ENCODE peak calls at places on chromosome 4, in five cellular contexts. One of them, this sample, is unnamed. For H3K36me3, the result is how much of the 10 kb centered on the place peaks cover.

GRCh38 chr4:183961772-183962171 is 56.7 kb downstream of the STOX2 start:
- DNase-seq in mammary epithelial cell: no peak
- DNase-seq in ovary: no peak
- DNase-seq in aorta: no peak
- DNase-seq in upper lobe of right lung: no peak
- DNase-seq in this sample: no peak

GRCh38 chr4:131499139-131499873 is 1649.8 kb upstream of the PCDH10 start:
- DNase-seq in upper lobe of right lung: no peak
- DNase-seq in mammary epithelial cell: peak
- DNase-seq in ovary: no peak
- DNase-seq in aorta: no peak
- DNase-seq in this sample: no peak

GRCh38 chr4:184588893-184589292 is 60.4 kb downstream of the CASP3 start:
- DNase-seq in mammary epithelial cell: no peak
- DNase-seq in aorta: no peak
- DNase-seq in ovary: no peak
- DNase-seq in upper lobe of right lung: no peak
- DNase-seq in this sample: no peak

GRCh38 chr4:163091685-163092034 is 75.0 kb downstream of the NAF1 start:
- DNase-seq in upper lobe of right lung: no peak
- DNase-seq in ovary: no peak
- DNase-seq in mammary epithelial cell: no peak
- DNase-seq in aorta: no peak
- DNase-seq in this sample: no peak

GRCh38 chr4:43496188-43496587 is 603.7 kb downstream of the GRXCR1 start:
- DNase-seq in upper lobe of right lung: no peak
- DNase-seq in mammary epithelial cell: no peak
- DNase-seq in aorta: no peak
- DNase-seq in ovary: no peak
- DNase-seq in this sample: no peak

GRCh38 chr4:147975325-147975724 is 243.4 kb downstream of the ARHGAP10 start:
- DNase-seq in ovary: no peak
- DNase-seq in aorta: no peak
- DNase-seq in upper lobe of right lung: no peak
- DNase-seq in mammary epithelial cell: peak
- DNase-seq in this sample: peak

GRCh38 chr4:113969935-113970334 is 9.5 kb downstream of the ARSJ start:
- DNase-seq in mammary epithelial cell: peak
- DNase-seq in aorta: no peak
- DNase-seq in ovary: no peak
- DNase-seq in upper lobe of right lung: no peak
- DNase-seq in this sample: no peak

GRCh38 chr4:64251779-64252178 is 157.5 kb downstream of the TECRL start:
- DNase-seq in mammary epithelial cell: no peak
- DNase-seq in aorta: no peak
- DNase-seq in ovary: no peak
- DNase-seq in upper lobe of right lung: no peak
- DNase-seq in this sample: no peak

GRCh38 chr4:109560687-109561452 is 824 bp downstream of the MCUB start:
- DNase-seq in ovary: no peak
- DNase-seq in mammary epithelial cell: peak
- DNase-seq in upper lobe of right lung: no peak
- DNase-seq in aorta: peak
- DNase-seq in this sample: peak

GRCh38 chr4:134345249-134345648 is 143.7 kb upstream of the PABPC4L start:
- DNase-seq in mammary epithelial cell: no peak
- DNase-seq in upper lobe of right lung: no peak
- DNase-seq in ovary: no peak
- DNase-seq in aorta: no peak
- DNase-seq in this sample: no peak

GRCh38 chr4:76199664-76200211 is 13.9 kb downstream of the SCARB2 start:
- DNase-seq in mammary epithelial cell: no peak
- DNase-seq in ovary: no peak
- DNase-seq in aorta: no peak
- DNase-seq in upper lobe of right lung: no peak
- DNase-seq in this sample: peak

GRCh38 chr4:42588909-42589308 is 68.0 kb downstream of the ATP8A1 start:
- DNase-seq in ovary: no peak
- DNase-seq in aorta: no peak
- DNase-seq in mammary epithelial cell: no peak
- DNase-seq in upper lobe of right lung: no peak
- DNase-seq in this sample: no peak

GRCh38 chr4:80294206-80294605 is 27.7 kb downstream of the FGF5 start:
- DNase-seq in upper lobe of right lung: no peak
- DNase-seq in mammary epithelial cell: no peak
- DNase-seq in ovary: no peak
- DNase-seq in aorta: no peak
- DNase-seq in this sample: no peak

GRCh38 chr4:42277291-42277690 is 120.0 kb upstream of the SHISA3 start:
- DNase-seq in aorta: no peak
- DNase-seq in mammary epithelial cell: no peak
- DNase-seq in upper lobe of right lung: no peak
- DNase-seq in ovary: no peak
- DNase-seq in this sample: no peak

GRCh38 chr4:151114338-151114737 is 14.9 kb downstream of the RPS3A start:
- DNase-seq in mammary epithelial cell: no peak
- DNase-seq in upper lobe of right lung: no peak
- DNase-seq in ovary: no peak
- DNase-seq in aorta: no peak
- DNase-seq in this sample: no peak

GRCh38 chr4:88457307-88458090 is 580 bp downstream of the HERC5 start:
- DNase-seq in ovary: peak
- DNase-seq in aorta: peak
- DNase-seq in upper lobe of right lung: peak
- DNase-seq in mammary epithelial cell: peak
- DNase-seq in this sample: peak

GRCh38 chr4:102263024-102263787 is 82.1 kb downstream of the SLC39A8 start:
- DNase-seq in mammary epithelial cell: peak
- DNase-seq in aorta: no peak
- DNase-seq in ovary: no peak
- DNase-seq in upper lobe of right lung: no peak
- DNase-seq in this sample: peak

GRCh38 chr4:155578726-155579385 is 87.8 kb upstream of the GUCY1A1 start:
- DNase-seq in upper lobe of right lung: no peak
- DNase-seq in ovary: no peak
- DNase-seq in mammary epithelial cell: no peak
- DNase-seq in aorta: no peak
- DNase-seq in this sample: no peak

GRCh38 chr4:122661661-122662160 is 40.8 kb upstream of the IL21 start:
- DNase-seq in upper lobe of right lung: no peak
- DNase-seq in aorta: no peak
- DNase-seq in ovary: no peak
- DNase-seq in mammary epithelial cell: no peak
- DNase-seq in this sample: no peak

GRCh38 chr4:15868065-15868464 is 70.5 kb downstream of the FGFBP1 start:
- DNase-seq in mammary epithelial cell: no peak
- DNase-seq in ovary: no peak
- DNase-seq in upper lobe of right lung: no peak
- DNase-seq in aorta: no peak
- DNase-seq in this sample: no peak

GRCh38 chr4:153809307-153809706 is 20.4 kb upstream of the SFRP2 start:
- DNase-seq in ovary: no peak
- DNase-seq in aorta: no peak
- DNase-seq in upper lobe of right lung: no peak
- DNase-seq in mammary epithelial cell: no peak
- DNase-seq in this sample: no peak

GRCh38 chr4:32396504-32396903 is 1676.3 kb downstream of the PCDH7 start:
- DNase-seq in mammary epithelial cell: no peak
- DNase-seq in upper lobe of right lung: no peak
- DNase-seq in ovary: no peak
- DNase-seq in aorta: no peak
- DNase-seq in this sample: no peak

GRCh38 chr4:189124149-189124758 is 816.4 kb upstream of the FRG1 start:
- DNase-seq in aorta: no peak
- DNase-seq in upper lobe of right lung: no peak
- DNase-seq in mammary epithelial cell: peak
- DNase-seq in ovary: peak
- DNase-seq in this sample: no peak

GRCh38 chr4:73891739-73892405 is 22.7 kb downstream of the CXCL1 start:
- DNase-seq in mammary epithelial cell: no peak
- DNase-seq in ovary: no peak
- DNase-seq in aorta: no peak
- DNase-seq in upper lobe of right lung: no peak
- DNase-seq in this sample: no peak

GRCh38 chr4:2059726-2060577 is 825 bp downstream of the NAT8L start:
- DNase-seq in ovary: peak
- DNase-seq in upper lobe of right lung: no peak
- DNase-seq in mammary epithelial cell: no peak
- DNase-seq in aorta: peak
- DNase-seq in this sample: no peak

GRCh38 chr4:155604718-155605601 is 61.7 kb upstream of the GUCY1A1 start:
- DNase-seq in ovary: no peak
- DNase-seq in mammary epithelial cell: peak
- DNase-seq in aorta: peak
- DNase-seq in upper lobe of right lung: no peak
- DNase-seq in this sample: no peak

GRCh38 chr4:168220893-168221292 is 97.7 kb downstream of the DDX60 start:
- DNase-seq in upper lobe of right lung: no peak
- DNase-seq in mammary epithelial cell: no peak
- DNase-seq in ovary: no peak
- DNase-seq in aorta: no peak
- DNase-seq in this sample: no peak
- H3K36me3 ChIP-seq in upper lobe of right lung: half or more
- H3K36me3 ChIP-seq in mammary epithelial cell: under half
- H3K36me3 ChIP-seq in ovary: under half
- H3K36me3 ChIP-seq in aorta: under half
- H3K36me3 ChIP-seq in this sample: under half

DNA sequence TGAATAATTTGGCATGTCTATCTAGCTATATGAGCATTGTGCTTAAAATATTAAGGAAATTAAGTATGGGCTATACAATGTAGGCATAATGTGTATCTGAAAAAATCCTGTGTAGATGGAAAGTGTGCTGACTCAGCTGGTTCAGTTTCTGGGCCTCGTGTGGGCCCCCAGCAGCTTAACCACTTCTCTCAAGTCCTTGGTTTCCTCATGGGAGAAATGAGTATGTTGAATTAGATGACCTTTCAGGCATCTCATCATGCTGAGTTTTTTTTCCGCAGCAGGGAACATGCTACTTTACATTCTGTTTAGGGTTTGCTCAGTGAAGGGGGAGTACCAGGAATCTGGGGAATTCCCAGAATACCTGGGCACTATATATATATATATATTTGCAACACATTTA is 30.5 kb downstream of the RHOH start:
- DNase-seq in ovary: no peak
- DNase-seq in aorta: no peak
- DNase-seq in upper lobe of right lung: no peak
- DNase-seq in mammary epithelial cell: no peak
- DNase-seq in this sample: no peak
- H3K4me3 ChIP-seq in ovary: no peak
- H3K4me3 ChIP-seq in aorta: no peak
- H3K4me3 ChIP-seq in upper lobe of right lung: no peak
- H3K4me3 ChIP-seq in mammary epithelial cell: no peak
- H3K4me3 ChIP-seq in this sample: no peak

DNA sequence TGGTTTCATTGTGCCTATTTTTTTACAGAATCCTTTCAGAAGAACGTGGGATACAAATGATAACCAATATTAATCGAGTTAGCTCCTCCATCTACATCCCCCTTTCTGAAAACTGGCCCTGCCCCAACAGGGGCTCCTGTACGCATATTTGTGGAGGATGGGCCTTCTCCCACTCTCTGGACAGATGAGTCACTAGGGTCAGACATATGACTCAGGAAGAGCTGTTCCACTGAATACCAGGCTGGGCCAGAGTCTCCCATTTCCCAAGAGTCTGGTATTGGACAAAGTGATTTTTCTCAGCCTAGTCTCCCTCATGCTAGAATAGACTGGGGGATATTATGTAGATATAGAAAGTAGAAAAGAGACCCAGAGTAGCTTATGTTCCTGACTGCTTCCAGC is 142.4 kb downstream of the TSPAN5 start:
- DNase-seq in aorta: no peak
- DNase-seq in upper lobe of right lung: no peak
- DNase-seq in mammary epithelial cell: peak
- DNase-seq in ovary: no peak
- DNase-seq in this sample: no peak
- H3K27ac ChIP-seq in aorta: no peak
- H3K27ac ChIP-seq in upper lobe of right lung: no peak
- H3K27ac ChIP-seq in mammary epithelial cell: peak
- H3K27ac ChIP-seq in ovary: peak
- H3K27ac ChIP-seq in this sample: no peak

GRCh38 chr4:3168029-3168428 is 80.9 kb upstream of the MSANTD1 start:
- DNase-seq in aorta: no peak
- DNase-seq in mammary epithelial cell: peak
- DNase-seq in upper lobe of right lung: no peak
- DNase-seq in ovary: no peak
- DNase-seq in this sample: peak
- H3K36me3 ChIP-seq in aorta: under half
- H3K36me3 ChIP-seq in mammary epithelial cell: under half
- H3K36me3 ChIP-seq in upper lobe of right lung: under half
- H3K36me3 ChIP-seq in ovary: under half
- H3K36me3 ChIP-seq in this sample: under half

DNA sequence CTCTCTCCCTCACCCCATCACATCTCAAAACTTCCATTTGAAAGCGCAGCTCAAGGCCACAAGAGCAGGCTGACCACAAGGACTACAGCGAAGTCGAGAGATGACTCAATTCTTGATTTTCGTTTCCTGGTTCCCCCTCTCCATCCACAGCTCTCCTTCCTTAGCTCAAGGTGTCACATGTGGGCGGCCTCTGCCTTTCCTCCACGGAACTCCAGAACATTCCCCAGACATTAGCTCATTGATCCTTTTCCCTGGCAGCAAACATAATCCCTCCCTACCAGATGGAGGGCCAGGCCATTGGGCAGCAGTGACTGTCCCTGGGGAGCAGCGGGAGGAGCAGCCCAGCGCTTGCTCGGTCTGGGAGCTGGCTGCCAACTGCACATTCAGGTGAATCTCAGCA is 56.3 kb downstream of the CCDC149 start:
- DNase-seq in aorta: peak
- DNase-seq in upper lobe of right lung: no peak
- DNase-seq in ovary: no peak
- DNase-seq in mammary epithelial cell: no peak
- DNase-seq in this sample: no peak
- H3K4me3 ChIP-seq in aorta: no peak
- H3K4me3 ChIP-seq in upper lobe of right lung: no peak
- H3K4me3 ChIP-seq in ovary: no peak
- H3K4me3 ChIP-seq in mammary epithelial cell: no peak
- H3K4me3 ChIP-seq in this sample: no peak

DNA sequence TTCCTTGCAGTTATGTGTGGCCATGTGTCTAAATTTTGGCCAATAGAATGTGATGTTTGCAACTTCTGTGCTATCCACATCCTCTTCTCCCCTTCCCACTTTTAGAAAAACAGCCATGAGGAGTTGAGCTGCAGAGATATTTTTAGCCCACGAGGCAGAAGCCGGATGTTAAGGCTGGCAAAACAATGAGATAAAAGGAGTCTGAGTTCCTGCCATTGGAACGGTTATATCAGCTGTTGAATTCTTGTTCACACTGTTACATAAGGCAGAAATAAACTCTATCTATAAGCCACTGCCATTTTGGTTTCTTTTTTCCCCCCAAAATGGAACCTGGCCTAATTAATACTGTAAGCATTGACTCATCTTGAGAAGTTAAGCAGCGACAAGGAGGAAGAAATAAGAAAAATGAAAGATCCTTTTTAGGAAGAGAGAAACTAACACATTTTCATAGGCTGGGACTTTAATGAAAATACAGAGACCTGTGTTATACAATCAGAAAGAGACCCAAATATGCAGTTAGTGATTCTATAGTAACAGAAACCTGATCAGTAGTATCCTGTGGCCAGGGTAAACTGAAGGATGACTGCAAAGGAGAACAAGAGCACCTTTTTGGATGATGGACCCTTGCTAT is 200.5 kb downstream of the INPP4B start:
- DNase-seq in mammary epithelial cell: no peak
- DNase-seq in upper lobe of right lung: no peak
- DNase-seq in ovary: no peak
- DNase-seq in aorta: no peak
- DNase-seq in this sample: no peak
- H3K27ac ChIP-seq in mammary epithelial cell: no peak
- H3K27ac ChIP-seq in upper lobe of right lung: no peak
- H3K27ac ChIP-seq in ovary: no peak
- H3K27ac ChIP-seq in aorta: peak
- H3K27ac ChIP-seq in this sample: no peak

This sample was measured in adrenal gland.